ENCODE peak calls at places on chromosome 14, in six cellular contexts. X is activated CD8-positive, alpha-beta T cell treated with anti-CD3 and anti-CD28 coated beads for 36 hours; A is WTC11; U is left lung; C is LNCaP clone FGC; K is prostate gland. T is an unnamed sample.

GRCh38 chr14:51228890-51229289 is 11.2 kb upstream of the TMX1 start:
- DNase-seq in X (no peak), A (no peak), U (no peak), C (no peak), K (no peak), T (no peak)

GRCh38 chr14:91337699-91338335 is 79.8 kb downstream of the CCDC88C start:
- DNase-seq in X (no peak), A (no peak), U (peak), C (no peak), K (no peak), T (no peak)

GRCh38 chr14:34971801-34972200 is 11.0 kb upstream of the SRP54 start:
- DNase-seq in X (no peak), A (no peak), U (no peak), C (no peak), K (no peak), T (no peak)

GRCh38 chr14:56400426-56400825 is 179.2 kb upstream of the TMEM260 start:
- DNase-seq in X (no peak), A (no peak), U (no peak), C (peak), K (no peak), T (peak)

GRCh38 chr14:54625158-54625557 is 58.2 kb downstream of the SAMD4A start:
- DNase-seq in X (no peak), A (no peak), U (no peak), C (no peak), K (no peak), T (no peak)

GRCh38 chr14:89719371-89720075 is 235.0 kb downstream of the EFCAB11 start:
- DNase-seq in X (no peak), A (no peak), U (no peak), C (no peak), K (no peak), T (no peak)

GRCh38 chr14:68020999-68021663 is 201.6 kb downstream of the RAD51B start:
- DNase-seq in X (no peak), A (no peak), U (no peak), C (no peak), K (no peak), T (no peak)

GRCh38 chr14:55572578-55572977 is 7.4 kb upstream of the KTN1 start:
- DNase-seq in X (no peak), A (no peak), U (no peak), C (no peak), K (no peak), T (no peak)

GRCh38 chr14:55707365-55707804 is 127.4 kb downstream of the KTN1 start:
- DNase-seq in X (no peak), A (no peak), U (no peak), C (peak), K (peak), T (peak)

GRCh38 chr14:68585690-68586089 is 207.2 kb downstream of the ZFP36L1 start:
- DNase-seq in X (no peak), A (no peak), U (no peak), C (no peak), K (no peak), T (no peak)

GRCh38 chr14:64387232-64387737 is 868 bp upstream of the MTHFD1 start:
- DNase-seq in X (no peak), A (no peak), U (no peak), C (no peak), K (peak), T (no peak)

GRCh38 chr14:36028218-36028617 is 148.3 kb downstream of the PTCSC3 start:
- DNase-seq in X (peak), A (peak), U (no peak), C (no peak), K (no peak), T (no peak)
- TF ChIP-seq CTCF in X (no peak), A (no peak), U (no peak), C (peak), K (no peak), T (peak)

GRCh38 chr14:96121660-96122395 is 82.7 kb downstream of the C14orf132 start:
- DNase-seq in X (no peak), A (no peak), U (no peak), C (no peak), K (no peak), T (no peak)
- TF ChIP-seq CTCF in X (no peak), A (no peak), U (no peak), C (no peak), K (no peak), T (no peak)

DNA sequence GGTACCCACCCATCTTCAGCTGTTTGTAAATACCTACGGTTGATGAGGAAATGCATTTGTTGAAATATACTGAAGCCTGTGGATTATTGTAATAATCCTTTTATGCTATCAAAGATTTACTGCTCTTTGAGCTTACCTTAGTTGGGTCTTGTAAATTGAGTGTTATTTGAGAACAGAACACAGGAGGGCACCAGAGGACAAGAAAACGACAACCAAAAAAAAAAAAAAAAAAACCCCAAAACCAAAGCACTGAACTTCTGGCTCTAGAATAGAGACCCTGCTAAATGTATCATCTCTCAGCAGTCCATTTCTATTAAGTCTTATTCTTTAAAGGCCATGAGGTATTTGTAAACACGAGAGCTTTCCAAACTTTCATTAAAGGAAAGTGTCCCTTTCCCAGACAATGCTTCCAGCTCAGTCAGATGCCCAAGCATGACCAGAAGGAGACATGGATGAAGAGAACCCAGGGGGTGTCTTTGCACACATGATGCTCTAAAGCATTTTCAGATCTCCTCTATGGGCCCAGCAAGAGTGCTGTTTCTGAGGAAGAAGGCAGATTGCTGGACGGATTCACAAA is 763.9 kb downstream of the NRXN3 start:
- DNase-seq in X (no peak), A (no peak), U (no peak), C (no peak), K (no peak), T (no peak)
- TF ChIP-seq CTCF in X (peak), A (peak), U (peak), C (peak), K (no peak), T (peak)

DNA sequence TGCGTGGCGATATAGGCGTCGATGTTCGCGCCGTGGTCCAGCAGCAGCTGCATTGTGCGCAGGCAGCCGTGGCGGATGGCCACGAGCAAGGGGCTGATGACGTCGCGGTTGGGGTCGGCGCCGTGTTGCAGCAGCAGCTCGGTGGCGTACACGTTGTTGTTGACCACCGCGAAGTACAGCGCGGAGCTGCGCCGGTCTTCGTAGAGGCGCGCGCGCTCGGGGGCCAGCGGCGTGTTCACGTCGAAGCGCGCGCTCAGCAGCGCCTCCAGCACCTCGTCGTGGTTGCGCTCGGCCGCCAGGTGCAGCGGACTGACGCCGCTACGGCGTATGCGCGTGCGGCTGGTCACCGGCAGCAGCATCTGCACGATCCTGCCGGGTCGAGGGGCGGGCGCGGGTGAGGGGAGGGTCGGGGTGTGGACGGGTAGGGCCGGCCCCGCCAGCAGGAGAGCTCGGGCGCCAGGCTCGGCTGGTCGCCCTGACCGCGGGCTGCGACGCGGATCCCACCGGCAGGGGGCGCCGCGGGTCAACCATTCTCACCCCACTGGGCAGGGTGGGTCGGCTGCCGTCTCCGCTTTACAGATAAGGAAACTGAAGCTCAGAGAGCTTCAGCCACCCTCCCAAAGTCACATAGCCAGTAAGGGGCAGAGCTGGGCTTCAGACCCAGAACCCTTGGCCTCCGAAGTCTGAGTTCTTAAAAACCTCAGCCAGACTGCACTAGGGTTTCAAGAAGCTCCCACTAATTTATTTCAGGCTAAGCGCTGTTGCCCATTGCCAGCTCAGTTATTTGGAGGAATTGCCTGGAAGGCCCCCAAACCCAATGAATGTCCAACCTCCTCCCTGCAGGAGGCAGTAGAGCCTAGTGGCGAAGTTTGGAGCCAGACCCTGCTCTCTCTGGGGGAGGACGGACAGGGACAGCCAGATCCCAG is 12.4 kb downstream of the FAM181A start:
- DNase-seq in X (peak), A (peak), U (peak), C (peak), K (peak), T (peak)
- TF ChIP-seq CTCF in X (peak), A (peak), U (peak), C (peak), K (peak), T (peak)

GRCh38 chr14:21093018-21093417 is 5.4 kb downstream of the ZNF219 start:
- DNase-seq in X (no peak), A (peak), U (peak), C (no peak), K (no peak), T (no peak)

GRCh38 chr14:21095430-21096205 is 2.8 kb downstream of the ZNF219 start:
- DNase-seq in X (no peak), A (no peak), U (no peak), C (no peak), K (no peak), T (no peak)

GRCh38 chr14:21091784-21092146 is 6.7 kb downstream of the ZNF219 start:
- DNase-seq in X (no peak), A (no peak), U (no peak), C (no peak), K (no peak), T (no peak)

GRCh38 chr14:21092147-21093011 is 6.1 kb downstream of the ZNF219 start:
- DNase-seq in X (peak), A (peak), U (peak), C (peak), K (peak), T (peak)

DNA sequence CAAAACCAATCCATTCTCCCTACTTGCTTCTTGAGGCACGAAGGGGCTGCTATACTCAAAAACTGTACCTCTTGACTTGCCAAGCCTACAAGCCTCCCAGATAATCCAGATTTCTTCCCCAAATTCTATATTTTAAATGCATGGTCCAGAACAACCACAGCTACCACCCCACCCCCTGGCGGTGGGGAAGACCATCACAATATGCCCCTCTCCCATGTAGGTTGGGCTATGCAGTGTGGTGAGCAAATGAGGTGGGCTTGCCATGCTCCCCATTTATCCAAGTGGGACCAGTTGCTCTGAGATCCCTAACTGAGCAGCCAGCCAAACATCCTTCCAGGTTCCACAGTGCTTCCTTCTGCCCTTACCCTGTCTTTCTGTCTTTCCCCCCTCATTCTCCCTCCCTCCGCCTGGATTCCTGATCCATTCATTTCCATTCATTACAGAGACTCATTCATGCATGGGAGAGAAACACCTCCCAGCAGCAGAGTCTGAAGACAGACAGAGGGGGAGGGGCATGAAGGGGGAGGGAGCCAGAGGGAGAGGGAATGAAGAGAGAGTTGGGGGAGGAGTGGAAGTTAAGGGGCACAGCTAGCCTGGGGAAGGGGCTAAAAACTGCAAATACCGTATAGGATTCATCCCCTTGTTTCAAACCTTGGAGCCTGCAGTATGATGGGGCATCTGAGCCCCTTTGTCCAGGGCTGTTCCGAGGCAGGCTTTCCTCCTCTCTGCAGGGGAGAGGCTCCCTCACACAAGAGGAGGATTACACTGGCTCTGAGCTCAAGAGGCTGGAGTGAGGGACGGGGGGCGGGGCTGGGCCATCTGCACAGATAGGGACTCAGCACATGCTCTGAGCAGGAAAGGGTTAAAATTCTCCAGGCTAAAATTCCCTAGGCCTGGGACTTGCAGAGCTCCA is 4.4 kb downstream of the ZNF219 start:
- DNase-seq in X (no peak), A (peak), U (no peak), C (no peak), K (no peak), T (no peak)
- TF ChIP-seq CTCF in X (no peak), A (peak), U (no peak), C (no peak), K (no peak), T (peak)

DNA sequence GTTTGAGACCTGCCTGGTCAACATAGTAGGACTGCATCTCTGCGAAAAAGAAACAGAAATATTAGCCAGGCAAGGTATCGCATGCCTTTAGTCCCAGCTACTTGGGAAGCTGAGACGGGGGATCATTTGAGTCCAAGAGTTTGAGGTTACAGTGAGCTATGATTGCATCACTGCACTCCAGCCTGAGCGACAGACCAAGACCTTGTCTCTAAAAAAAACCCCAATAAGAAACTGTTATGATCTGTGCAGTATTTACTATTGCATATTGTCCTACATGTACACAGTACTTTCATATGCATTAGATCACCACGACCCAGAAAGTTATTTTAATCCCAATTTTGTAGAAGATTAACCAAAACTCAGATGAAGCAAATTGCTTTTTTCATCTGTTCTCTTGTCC is 187.5 kb downstream of the PCNX1 start:
- DNase-seq in X (no peak), A (no peak), U (no peak), C (no peak), K (no peak), T (no peak)
- TF ChIP-seq CTCF in X (no peak), A (no peak), U (no peak), C (no peak), K (no peak), T (no peak)

GRCh38 chr14:75535164-75535898 is 13.1 kb downstream of the BATF start:
- DNase-seq in X (no peak), A (no peak), U (no peak), C (peak), K (no peak), T (no peak)

GRCh38 chr14:75531256-75531655 is 9.0 kb downstream of the BATF start:
- DNase-seq in X (no peak), A (no peak), U (no peak), C (no peak), K (no peak), T (no peak)

GRCh38 chr14:75531660-75532317 is 9.5 kb downstream of the BATF start:
- DNase-seq in X (no peak), A (no peak), U (no peak), C (no peak), K (no peak), T (no peak)

GRCh38 chr14:75537071-75537470 is 14.8 kb downstream of the BATF start:
- DNase-seq in X (no peak), A (no peak), U (no peak), C (no peak), K (no peak), T (no peak)

DNA sequence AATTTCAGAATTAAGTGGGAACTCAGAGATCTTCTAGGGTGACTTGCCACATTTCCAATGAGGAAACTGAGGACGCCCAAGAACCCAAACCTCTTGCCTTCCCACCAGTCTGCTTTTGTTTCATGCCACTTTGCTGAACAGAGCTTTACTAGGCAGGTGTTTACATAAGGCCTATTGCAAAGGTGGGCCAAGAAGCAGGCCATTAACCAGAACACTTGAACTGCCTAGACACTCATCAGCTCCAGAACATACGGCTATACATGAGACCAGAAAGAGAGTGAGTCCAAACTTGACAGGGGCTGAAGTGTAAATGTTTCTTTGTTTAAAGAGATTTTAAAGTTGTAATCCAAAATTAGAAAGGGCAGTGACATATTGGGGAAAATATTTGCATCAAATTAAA is 11.5 kb downstream of the BATF start:
- DNase-seq in X (no peak), A (no peak), U (no peak), C (no peak), K (no peak), T (no peak)
- TF ChIP-seq CTCF in X (no peak), A (no peak), U (no peak), C (no peak), K (no peak), T (no peak)

GRCh38 chr14:98236314-98236713 is 1035.7 kb downstream of the BCL11B start:
- DNase-seq in X (no peak), A (no peak), U (no peak), C (no peak), K (no peak), T (no peak)

GRCh38 chr14:98233656-98234055 is 1038.3 kb downstream of the BCL11B start:
- DNase-seq in X (no peak), A (no peak), U (no peak), C (no peak), K (no peak), T (peak)

GRCh38 chr14:98231210-98231609 is 1040.8 kb downstream of the BCL11B start:
- DNase-seq in X (no peak), A (no peak), U (no peak), C (no peak), K (no peak), T (no peak)

GRCh38 chr14:98237939-98238338 is 1034.1 kb downstream of the BCL11B start:
- DNase-seq in X (no peak), A (no peak), U (no peak), C (no peak), K (no peak), T (no peak)

DNA sequence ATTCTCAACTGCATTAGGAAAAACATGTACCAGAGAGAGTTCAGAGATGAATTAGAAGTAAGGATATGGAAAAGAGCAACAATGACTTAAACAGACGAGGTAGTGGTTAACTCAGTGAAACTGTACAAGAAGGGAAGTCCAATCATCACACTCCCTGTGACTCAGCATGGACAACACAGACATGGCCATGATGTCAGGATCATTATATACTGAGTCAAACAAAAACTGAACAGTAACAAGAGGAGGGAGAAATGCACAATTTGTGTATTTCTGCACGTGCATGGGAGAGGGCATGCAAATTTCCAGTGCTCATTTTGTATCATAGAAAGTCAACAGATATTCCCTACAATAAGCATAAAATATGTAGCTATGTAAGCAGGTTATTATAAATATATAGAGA is 1037.8 kb downstream of the BCL11B start:
- DNase-seq in X (peak), A (no peak), U (no peak), C (no peak), K (no peak), T (peak)
- TF ChIP-seq CTCF in X (no peak), A (no peak), U (no peak), C (no peak), K (no peak), T (no peak)

DNA sequence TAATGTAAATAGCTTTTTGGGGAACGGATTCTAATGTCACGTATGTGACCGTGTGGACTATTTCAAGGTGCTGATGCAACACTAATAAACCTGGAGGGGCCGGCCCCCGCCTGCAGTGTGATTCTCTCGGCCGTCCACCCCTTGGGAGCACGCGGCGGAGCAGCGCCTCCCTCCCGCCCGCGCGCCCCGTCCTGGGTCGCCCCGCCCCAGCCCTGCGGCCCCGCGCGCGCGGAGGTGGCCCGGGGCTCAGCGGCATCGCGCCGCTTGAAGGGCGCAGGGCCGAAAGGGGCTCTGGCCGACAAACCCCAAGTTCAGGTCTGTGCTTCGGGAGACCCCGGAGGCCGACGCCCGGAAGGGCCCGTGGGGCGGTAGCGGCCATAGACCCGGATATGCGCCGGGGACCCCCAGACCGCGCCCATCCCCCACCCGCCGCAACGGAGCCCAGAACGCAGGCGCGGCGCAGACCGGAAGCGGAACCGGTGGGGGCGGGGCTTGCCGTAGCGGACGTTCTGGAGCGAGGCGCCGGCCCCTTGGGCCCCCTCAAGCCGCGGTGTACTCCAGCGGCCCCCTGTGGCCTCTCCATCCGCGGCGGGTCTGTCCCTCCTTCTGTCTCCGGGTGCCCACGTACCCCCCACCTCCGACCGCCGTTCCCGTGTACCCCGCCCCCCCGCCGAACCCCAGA is at the start of gene TEX22:
- DNase-seq in X (peak), A (peak), U (peak), C (no peak), K (peak), T (no peak)
- TF ChIP-seq CTCF in X (no peak), A (no peak), U (no peak), C (no peak), K (no peak), T (peak)